ENCODE peak calls at places on chromosomes 13 and 19, in six cellular contexts. U, H, R, Q, B and S are unnamed samples. For H3K36me3, the result is how much of the 10 kb centered on the place peaks cover.

GRCh38 chr13:112748947-112749346 is 59.1 kb downstream of the ATP11A start:
- DNase-seq in Q (no peak), R (no peak), U (no peak), B (no peak), H (no peak), S (no peak)

GRCh38 chr19:32041681-32042292 is 303.6 kb upstream of the ZNF507 start:
- DNase-seq in H (peak), R (peak), B (no peak), U (peak), Q (peak), S (no peak)

GRCh38 chr19:4911786-4912672 is 2.7 kb downstream of the UHRF1 start:
- DNase-seq in H (peak), R (peak), B (peak), Q (peak), U (peak), S (peak)

GRCh38 chr13:78606471-78607408 is 3.4 kb upstream of the POU4F1 start:
- DNase-seq in B (no peak), Q (no peak), U (no peak), R (no peak), H (no peak), S (no peak)

GRCh38 chr13:46507978-46508377 is 45.0 kb upstream of the LRCH1 start:
- DNase-seq in B (no peak), Q (peak), U (no peak), R (no peak), H (no peak), S (no peak)

GRCh38 chr19:56301886-56302620 is 12.6 kb downstream of the ZSCAN5A start:
- DNase-seq in U (no peak), Q (no peak), B (no peak), H (no peak), R (no peak), S (no peak)

GRCh38 chr13:80945328-80945727 is 604.4 kb upstream of the SPRY2 start:
- DNase-seq in Q (peak), U (no peak), H (peak), R (no peak), B (no peak), S (no peak)

GRCh38 chr19:46297700-46298476 is 1.0 kb downstream of the HIF3A start:
- DNase-seq in H (peak), B (no peak), Q (peak), R (no peak), U (peak), S (no peak)

GRCh38 chr19:44072543-44073401 is 813 bp downstream of the ZNF284 start:
- DNase-seq in H (no peak), R (no peak), B (no peak), U (peak), Q (no peak), S (no peak)

GRCh38 chr13:67416047-67416925 is 186.2 kb upstream of the PCDH9 start:
- DNase-seq in H (no peak), U (no peak), Q (peak), R (peak), B (no peak), S (peak)

GRCh38 chr19:56625708-56626107 is 17.3 kb upstream of the SMIM17 start:
- DNase-seq in U (no peak), R (no peak), Q (no peak), H (no peak), B (no peak), S (no peak)

GRCh38 chr13:113150545-113151365 is 7.7 kb upstream of the PROZ start:
- DNase-seq in Q (no peak), B (no peak), U (no peak), R (no peak), H (no peak), S (no peak)

GRCh38 chr13:35785563-35786327 is 309.3 kb upstream of the MAB21L1 start:
- DNase-seq in B (no peak), R (no peak), U (no peak), Q (no peak), H (no peak), S (no peak)

GRCh38 chr19:6740589-6741348 is 1.3 kb downstream of the TRIP10 start:
- DNase-seq in B (no peak), Q (peak), H (peak), U (peak), R (peak), S (no peak)

GRCh38 chr13:54637377-54637776 is 1608.8 kb downstream of the OLFM4 start:
- DNase-seq in U (no peak), H (no peak), R (no peak), B (no peak), Q (peak), S (no peak)

GRCh38 chr19:11291415-11291814 is 4.5 kb upstream of the TSPAN16 start:
- DNase-seq in Q (no peak), R (no peak), U (no peak), H (no peak), B (no peak), S (no peak)

GRCh38 chr19:54041969-54042606 is 21.6 kb downstream of the VSTM1 start:
- DNase-seq in Q (no peak), U (no peak), B (no peak), R (no peak), H (no peak), S (no peak)

GRCh38 chr19:16325161-16325527 is 518 bp downstream of the KLF2 start:
- DNase-seq in B (peak), H (no peak), R (no peak), U (peak), Q (no peak), S (no peak)

GRCh38 chr19:30423481-30423880 is 51.3 kb downstream of the ZNF536 start:
- DNase-seq in R (no peak), U (no peak), Q (no peak), H (peak), B (no peak), S (no peak)

GRCh38 chr13:99347911-99348451 is 40.8 kb upstream of the GPR183 start:
- DNase-seq in R (no peak), H (no peak), U (no peak), B (no peak), Q (no peak), S (no peak)

GRCh38 chr13:59303433-59303832 is 860.3 kb downstream of the DIAPH3 start:
- DNase-seq in R (no peak), Q (no peak), B (no peak), U (no peak), H (no peak), S (no peak)

GRCh38 chr13:80342541-80343371 is 1.8 kb upstream of the SPRY2 start:
- DNase-seq in B (no peak), Q (peak), H (peak), R (peak), U (peak), S (no peak)

GRCh38 chr19:5691205-5691929 is 1.3 kb downstream of the RPL36 start:
- DNase-seq in R (peak), B (no peak), Q (peak), U (peak), H (peak), S (no peak)

GRCh38 chr13:114144606-114145244 is 12.3 kb upstream of the RASA3 start:
- DNase-seq in B (no peak), Q (no peak), U (no peak), H (no peak), R (no peak), S (no peak)

GRCh38 chr19:46753420-46754155 is 7.3 kb upstream of the STRN4 start:
- DNase-seq in R (no peak), U (peak), H (no peak), B (peak), Q (no peak), S (no peak)

GRCh38 chr19:3880471-3881271 is at the start of gene ATCAY:
- DNase-seq in H (no peak), R (no peak), Q (no peak), B (no peak), U (no peak), S (no peak)

GRCh38 chr13:97198753-97199152 is 23.4 kb upstream of the MBNL2 start:
- DNase-seq in B (no peak), Q (no peak), H (no peak), U (no peak), R (no peak), S (no peak)
- H3K36me3 ChIP-seq in B (under half), Q (under half), H (under half), U (under half), R (under half), S (under half)

GRCh38 chr19:36526581-36526980 is 1.5 kb downstream of the ZNF260 start:
- DNase-seq in R (no peak), H (no peak), U (no peak), Q (no peak), B (no peak), S (no peak)
- H3K36me3 ChIP-seq in R (under half), H (under half), U (under half), Q (under half), B (under half), S (under half)

GRCh38 chr13:30110301-30111070 is 196.9 kb downstream of the KATNAL1 start:
- DNase-seq in R (no peak), U (no peak), Q (no peak), B (no peak), H (no peak), S (no peak)

GRCh38 chr13:30112602-30113435 is 194.5 kb downstream of the KATNAL1 start:
- DNase-seq in U (peak), R (peak), B (peak), H (peak), Q (peak), S (peak)

GRCh38 chr13:30113531-30113930 is 193.8 kb downstream of the KATNAL1 start:
- DNase-seq in B (no peak), Q (no peak), H (no peak), R (no peak), U (peak), S (no peak)

GRCh38 chr13:30109471-30110135 is 197.7 kb downstream of the KATNAL1 start:
- DNase-seq in H (no peak), R (no peak), Q (no peak), U (no peak), B (no peak), S (no peak)

GRCh38 chr13:30111810-30112209 is 195.5 kb downstream of the KATNAL1 start:
- DNase-seq in U (no peak), R (no peak), H (no peak), B (no peak), Q (no peak), S (no peak)
- H3K36me3 ChIP-seq in U (under half), R (under half), H (under half), B (under half), Q (under half), S (under half)

DNA sequence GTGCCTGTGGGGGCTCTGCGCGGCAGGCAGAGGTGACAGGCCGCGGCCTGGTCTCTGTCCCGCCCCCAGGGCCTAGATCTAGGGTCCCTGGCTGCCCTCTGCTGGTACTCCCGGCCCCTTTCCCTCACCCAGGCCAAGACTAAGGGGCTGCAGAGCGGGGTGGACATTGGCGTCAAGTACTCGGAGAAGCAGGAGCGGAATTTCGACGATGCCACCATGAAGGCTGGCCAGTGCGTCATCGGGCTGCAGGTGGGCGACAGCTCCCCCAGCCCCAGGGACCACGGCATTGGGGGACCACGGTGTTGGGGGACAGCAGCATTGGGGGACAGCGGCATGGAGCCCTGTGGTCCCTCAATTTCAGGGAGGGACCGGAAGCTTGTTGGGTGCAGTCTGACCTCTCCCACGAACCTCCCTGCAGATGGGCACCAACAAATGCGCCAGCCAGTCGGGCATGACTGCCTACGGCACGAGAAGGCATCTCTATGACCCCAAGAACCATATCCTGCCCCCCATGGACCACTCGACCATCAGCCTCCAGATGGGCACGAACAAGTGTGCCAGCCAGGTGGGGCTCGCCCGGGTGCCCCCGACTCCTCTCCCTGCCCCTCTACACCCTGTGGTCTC is 3.8 kb upstream of the ABCA7 start:
- DNase-seq in Q (no peak), B (no peak), R (no peak), U (no peak), H (no peak), S (no peak)
- H3K36me3 ChIP-seq in Q (under half), B (under half), R (half or more), U (under half), H (under half), S (under half)

DNA sequence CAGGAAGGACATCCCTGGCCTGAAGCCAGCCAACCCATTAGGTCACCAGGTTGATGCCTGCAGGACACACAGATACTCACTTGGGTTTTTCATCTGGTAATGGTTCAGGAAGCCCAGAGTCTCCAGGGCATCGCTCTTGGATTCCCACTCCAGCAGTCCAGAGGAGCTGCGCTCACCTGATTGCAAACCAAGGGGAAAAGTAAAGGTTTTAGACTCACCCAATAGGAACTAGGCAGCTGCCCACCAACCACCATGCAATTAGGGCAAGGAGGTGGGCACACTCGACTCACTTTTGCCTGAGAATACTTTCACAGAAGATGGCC is 5.7 kb upstream of the ECH1 start:
- DNase-seq in U (no peak), R (no peak), Q (no peak), H (no peak), B (no peak), S (no peak)
- H3K36me3 ChIP-seq in U (under half), R (half or more), Q (under half), H (half or more), B (half or more), S (half or more)

GRCh38 chr13:32748305-32748704 is 162.1 kb downstream of the PDS5B start:
- DNase-seq in B (no peak), Q (no peak), R (no peak), U (no peak), H (no peak), S (no peak)
- H3K36me3 ChIP-seq in B (under half), Q (under half), R (under half), U (under half), H (under half), S (under half)

GRCh38 chr19:36067681-36068080 is 13.0 kb downstream of the WDR62 start:
- DNase-seq in H (no peak), B (no peak), R (no peak), Q (no peak), U (no peak), S (no peak)
- H3K36me3 ChIP-seq in H (under half), B (under half), R (under half), Q (under half), U (under half), S (under half)

GRCh38 chr19:55228015-55228391 is 560 bp downstream of the TMEM86B start:
- DNase-seq in B (no peak), H (peak), R (no peak), Q (no peak), U (no peak), S (no peak)

GRCh38 chr19:55229145-55229788 is 704 bp upstream of the TMEM86B start:
- DNase-seq in H (no peak), R (no peak), Q (no peak), U (no peak), B (no peak), S (no peak)

GRCh38 chr19:55227241-55228014 is 1.1 kb downstream of the TMEM86B start:
- DNase-seq in R (no peak), U (no peak), Q (no peak), H (no peak), B (no peak), S (no peak)

GRCh38 chr19:55229789-55230182 is 1.2 kb upstream of the TMEM86B start:
- DNase-seq in R (no peak), Q (no peak), U (no peak), B (no peak), H (no peak), S (no peak)

DNA sequence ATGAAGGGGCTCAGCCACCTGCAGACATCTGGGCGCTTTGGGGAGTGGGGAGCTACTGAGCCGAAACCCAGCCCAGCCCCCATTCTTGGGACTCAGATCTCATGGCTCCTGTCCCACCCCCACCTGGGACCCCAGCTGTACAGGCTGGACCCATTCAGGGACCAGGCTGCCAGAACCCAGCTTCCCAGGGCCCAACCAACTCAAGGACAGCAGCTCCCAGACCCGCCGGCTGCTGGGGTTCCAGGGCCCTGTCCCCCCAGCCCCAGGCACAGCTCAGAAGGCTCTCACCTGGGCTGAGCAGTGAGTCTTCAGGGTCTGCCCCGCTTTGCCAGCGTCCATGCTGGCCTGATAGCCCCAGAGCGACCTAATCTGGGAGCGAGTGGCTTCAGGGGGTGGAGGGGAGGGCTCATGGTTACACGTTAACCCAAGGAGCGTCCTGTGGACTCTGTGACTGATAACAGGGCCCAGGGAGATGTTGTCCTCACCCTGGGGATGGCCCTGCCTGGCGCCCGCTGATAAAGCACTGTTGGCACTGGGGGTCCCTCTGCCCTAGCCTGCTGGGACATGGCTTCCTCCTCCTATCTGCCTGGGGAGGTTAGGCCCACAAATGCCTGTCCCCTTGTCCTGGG is at the start of gene TMEM86B:
- DNase-seq in R (no peak), H (no peak), U (no peak), B (no peak), Q (no peak), S (no peak)
- H3K36me3 ChIP-seq in R (half or more), H (half or more), U (under half), B (half or more), Q (under half), S (under half)

GRCh38 chr13:110177790-110178189 is 129.2 kb downstream of the COL4A1 start:
- DNase-seq in Q (no peak), B (no peak), H (no peak), R (no peak), U (no peak), S (no peak)
- H3K36me3 ChIP-seq in Q (under half), B (under half), H (half or more), R (half or more), U (under half), S (under half)

GRCh38 chr13:102657630-102658029 is 37.2 kb downstream of the METTL21C start:
- DNase-seq in B (no peak), Q (no peak), H (no peak), U (no peak), R (no peak), S (no peak)

GRCh38 chr13:102658678-102659077 is 36.2 kb downstream of the METTL21C start:
- DNase-seq in U (no peak), H (no peak), B (no peak), R (no peak), Q (peak), S (no peak)

GRCh38 chr13:102654786-102655185 is 40.1 kb downstream of the METTL21C start:
- DNase-seq in H (no peak), R (no peak), U (no peak), Q (no peak), B (no peak), S (no peak)

DNA sequence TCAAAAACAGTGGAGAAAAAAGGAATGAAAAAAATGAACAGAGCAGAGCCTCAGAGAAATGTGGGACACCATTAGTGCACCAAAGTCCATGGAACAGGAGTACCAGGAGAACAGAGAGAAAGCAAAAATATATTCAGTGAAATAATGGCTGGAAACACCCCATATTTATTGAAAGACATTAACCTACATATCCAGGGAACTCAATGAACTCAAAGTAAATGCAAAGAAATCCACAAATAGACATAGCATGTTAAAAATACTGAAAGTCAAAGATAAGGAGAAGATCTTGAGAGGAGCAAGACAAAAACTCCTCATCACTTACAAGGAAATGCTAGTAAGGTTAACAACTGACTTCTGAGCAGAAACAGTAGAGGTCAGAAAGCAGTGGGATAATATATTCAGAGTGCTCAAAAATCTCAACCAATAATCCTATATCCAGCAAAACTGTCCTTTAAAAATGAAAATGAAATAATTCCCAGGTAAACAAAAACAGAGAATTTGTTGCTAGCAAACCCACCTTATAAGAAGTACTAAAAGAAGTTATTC is 35.6 kb downstream of the METTL21C start:
- DNase-seq in H (no peak), Q (no peak), B (no peak), R (no peak), U (no peak), S (no peak)
- H3K36me3 ChIP-seq in H (half or more), Q (under half), B (under half), R (under half), U (under half), S (under half)